ENCODE peak calls at places on chromosomes 3 and 15, in nine cellular contexts. M is right cardiac atrium; B is CD8-positive, alpha-beta T cell; E is cardiac muscle cell; H is GM23338; L is neural progenitor cell; G is K562; F is naive thymus-derived CD4-positive, alpha-beta T cell; I is aorta. C is an unnamed sample. For H3K4me1, the result is how much of the 10 kb centered on the place peaks cover.

GRCh38 chr15:66025972-66026371 is 156.7 kb downstream of the RAB11A start:
- DNase-seq in M (no peak), B (no peak), E (no peak), H (peak), L (no peak), G (no peak), F (no peak), I (no peak), C (no peak)

GRCh38 chr3:185362850-185363661 is at the start of gene MAP3K13:
- DNase-seq in M (peak), B (no peak), E (peak), H (peak), L (peak), G (peak), F (peak), I (peak), C (peak)

GRCh38 chr15:81914734-81915234 is 131.0 kb downstream of the MEX3B start:
- DNase-seq in M (peak), B (no peak), E (peak), H (no peak), L (no peak), G (no peak), F (no peak), I (no peak), C (no peak)

GRCh38 chr3:15513121-15513520 is 8.4 kb downstream of the COLQ start:
- DNase-seq in M (no peak), B (no peak), E (no peak), H (no peak), L (no peak), G (no peak), F (no peak), I (no peak), C (no peak)

GRCh38 chr3:47577583-47578118 is 1.0 kb downstream of the CSPG5 start:
- DNase-seq in M (no peak), B (no peak), E (peak), H (peak), L (peak), G (no peak), F (no peak), I (peak), C (no peak)

GRCh38 chr3:197298858-197299854 is 744 bp upstream of the DLG1 start:
- DNase-seq in M (peak), B (peak), E (peak), H (peak), L (peak), G (peak), F (no peak), I (no peak), C (no peak)

GRCh38 chr3:141469712-141470111 is 17.1 kb upstream of the RASA2 start:
- DNase-seq in M (no peak), B (no peak), E (no peak), H (no peak), L (no peak), G (no peak), F (no peak), I (no peak), C (no peak)

GRCh38 chr3:172324591-172325203 is 123.6 kb downstream of the GHSR start:
- DNase-seq in M (peak), B (no peak), E (peak), H (no peak), L (no peak), G (no peak), F (no peak), I (peak), C (no peak)

GRCh38 chr15:43187544-43188155 is 2.4 kb downstream of the CCNDBP1 start:
- DNase-seq in M (no peak), B (no peak), E (peak), H (peak), L (peak), G (no peak), F (no peak), I (no peak), C (peak)

GRCh38 chr3:73432021-73432722 is 192.6 kb downstream of the PDZRN3 start:
- DNase-seq in M (no peak), B (no peak), E (peak), H (peak), L (peak), G (peak), F (no peak), I (no peak), C (no peak)
- H3K4me3 ChIP-seq in M (no peak), B (no peak), E (peak), H (no peak), L (no peak), G (no peak), F (no peak), I (no peak), C (no peak)

GRCh38 chr3:152282813-152283212 is 14.1 kb downstream of the MBNL1 start:
- DNase-seq in M (no peak), B (no peak), E (peak), H (no peak), L (no peak), G (no peak), F (no peak), I (no peak), C (no peak)
- H3K4me1 ChIP-seq in M (under half), B (half or more), E (half or more), H (under half), L (under half), G (under half), F (half or more), I (under half), C (under half)

GRCh38 chr3:12430086-12430485 is 54.2 kb upstream of the TSEN2 start:
- DNase-seq in M (no peak), B (no peak), E (no peak), H (no peak), L (no peak), G (no peak), F (no peak), I (no peak), C (no peak)
- H3K4me3 ChIP-seq in M (no peak), B (no peak), E (no peak), H (no peak), L (no peak), G (no peak), F (no peak), I (no peak), C (no peak)

DNA sequence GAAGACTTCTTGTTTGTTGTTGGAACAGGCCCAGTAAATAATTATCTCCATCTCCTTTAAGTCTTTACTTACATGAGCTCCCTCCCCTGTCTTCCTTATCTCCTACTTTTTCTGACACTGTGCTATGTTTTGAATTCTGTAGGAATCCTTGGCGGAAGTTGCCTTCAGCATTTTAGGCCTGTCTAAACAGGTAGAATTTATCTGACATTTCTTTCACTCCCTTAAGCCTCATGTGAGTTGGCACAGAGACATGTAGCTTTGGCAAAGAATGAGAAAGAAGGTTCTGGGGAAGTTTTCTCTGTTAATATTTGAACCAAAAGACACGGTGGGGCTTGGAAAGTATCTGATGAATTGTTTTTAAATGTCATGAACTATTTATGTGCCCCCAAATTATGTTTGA is 8.1 kb downstream of the MCTP2 start:
- DNase-seq in M (no peak), B (no peak), E (no peak), H (no peak), L (no peak), G (no peak), F (no peak), I (no peak), C (peak)
- H3K4me1 ChIP-seq in M (under half), B (under half), E (under half), H (under half), L (under half), G (under half), F (under half), I (under half), C (half or more)

GRCh38 chr15:68958597-68958996 is 28.3 kb downstream of the SPESP1 start:
- DNase-seq in M (no peak), B (no peak), E (no peak), H (no peak), L (no peak), G (no peak), F (no peak), I (no peak), C (no peak)
- H3K4me3 ChIP-seq in M (no peak), B (no peak), E (no peak), H (no peak), L (no peak), G (no peak), F (no peak), I (no peak), C (no peak)

C was measured in keratinocyte.